ENCODE peak calls at places on chromosomes 16 and 17, in four cellular contexts. L, A, Z and V are unnamed samples.
A peak's percentile ranks its signal among the peaks of the same experiment; 100 is the strongest.

GRCh38 chr16:28136751-28137434 is 73.4 kb upstream of the GSG1L start:
- DNase-seq in L (peak; percentile 35), A (peak; percentile 12), Z (no peak), V (no peak)

GRCh38 chr16:25838724-25839186 is 147.0 kb downstream of the HS3ST4 start:
- DNase-seq in L (peak; percentile 6), A (peak; percentile 65), Z (no peak), V (peak; percentile 5)

GRCh38 chr17:75645501-75645888 is 12.3 kb downstream of the SMIM5 start:
- DNase-seq in L (no peak), A (no peak), Z (no peak), V (no peak)

GRCh38 chr17:79505199-79505598 is 105.7 kb downstream of the RBFOX3 start:
- DNase-seq in L (no peak), A (no peak), Z (no peak), V (no peak)

GRCh38 chr16:30053376-30054015 is 12.1 kb upstream of the ALDOA start:
- DNase-seq in L (no peak), A (peak; percentile 78), Z (no peak), V (no peak)

GRCh38 chr16:58418601-58419000 is 26.3 kb downstream of the GINS3 start:
- DNase-seq in L (no peak), A (peak; percentile 43), Z (no peak), V (no peak)

GRCh38 chr17:69130627-69131293 is 10.9 kb downstream of the ABCA6 start:
- DNase-seq in L (no peak), A (no peak), Z (no peak), V (no peak)

GRCh38 chr16:8730335-8730915 is 56.0 kb downstream of the ABAT start:
- DNase-seq in L (no peak), A (no peak), Z (no peak), V (no peak)

GRCh38 chr16:66326995-66327513 is 39.4 kb upstream of the CDH5 start:
- DNase-seq in L (no peak), A (no peak), Z (no peak), V (no peak)

GRCh38 chr17:77404812-77405581 is 264.2 kb downstream of the SEC14L1 start:
- DNase-seq in L (peak; percentile 87), A (peak; percentile 70), Z (no peak), V (peak; percentile 44)

GRCh38 chr17:4710693-4711634 is 532 bp downstream of the ARRB2 start:
- DNase-seq in L (peak; percentile 50), A (no peak), Z (no peak), V (no peak)

GRCh38 chr16:2535644-2536021 is 2.2 kb upstream of the PDPK1 start:
- DNase-seq in L (no peak), A (peak; percentile 67), Z (peak; percentile 77), V (no peak)

GRCh38 chr16:50419116-50419515 is 50.3 kb upstream of the BRD7 start:
- DNase-seq in L (no peak), A (no peak), Z (no peak), V (no peak)

GRCh38 chr16:53840472-53840871 is 136.5 kb downstream of the FTO start:
- DNase-seq in L (no peak), A (no peak), Z (no peak), V (no peak)

GRCh38 chr16:20883554-20884239 is 16.5 kb downstream of the DCUN1D3 start:
- DNase-seq in L (no peak), A (peak; percentile 79), Z (no peak), V (no peak)

GRCh38 chr16:58506241-58507194 is 6.6 kb downstream of the NDRG4 start:
- DNase-seq in L (no peak), A (no peak), Z (no peak), V (no peak)

GRCh38 chr17:29596811-29597210 is 3.9 kb downstream of the ANKRD13B start:
- DNase-seq in L (no peak), A (no peak), Z (no peak), V (no peak)

GRCh38 chr17:74512624-74513084 is 18.6 kb downstream of the CD300LB start:
- DNase-seq in L (no peak), A (peak; percentile 29), Z (no peak), V (peak; percentile 54)

GRCh38 chr17:62180772-62181171 is 115.7 kb upstream of the MED13 start:
- DNase-seq in L (no peak), A (no peak), Z (no peak), V (no peak)

GRCh38 chr17:29709861-29710849 is 87.4 kb upstream of the CORO6 start:
- DNase-seq in L (no peak), A (peak; percentile 56), Z (no peak), V (no peak)

GRCh38 chr16:49622421-49623402 is 233.2 kb downstream of the ZNF423 start:
- DNase-seq in L (no peak), A (no peak), Z (peak; percentile 69), V (no peak)

GRCh38 chr16:15435216-15435864 is 952 bp downstream of the BMERB1 start:
- DNase-seq in L (no peak), A (no peak), Z (no peak), V (no peak)

GRCh38 chr17:76268015-76268749 is 3.0 kb downstream of the UBALD2 start:
- DNase-seq in L (peak; percentile 47), A (peak; percentile 93), Z (peak; percentile 86), V (peak; percentile 50)

GRCh38 chr16:3819741-3820724 is 60.5 kb downstream of the CREBBP start:
- DNase-seq in L (no peak), A (peak; percentile 96), Z (no peak), V (no peak)

GRCh38 chr17:55285340-55286301 is 20.9 kb downstream of the HLF start:
- DNase-seq in L (no peak), A (peak; percentile 85), Z (peak; percentile 94), V (no peak)

GRCh38 chr17:43945074-43945824 is 3.0 kb upstream of the PPY start:
- DNase-seq in L (no peak), A (peak; percentile 33), Z (no peak), V (no peak)

GRCh38 chr16:54285414-54286066 is 1.0 kb downstream of the IRX3 start:
- DNase-seq in L (no peak), A (peak; percentile 49), Z (no peak), V (no peak)

GRCh38 chr16:67514382-67514828 is 14.2 kb upstream of the RIPOR1 start:
- DNase-seq in L (peak; percentile 82), A (peak; percentile 92), Z (peak; percentile 77), V (peak; percentile 42)

GRCh38 chr17:62701706-62702085 is 74.2 kb downstream of the MRC2 start:
- DNase-seq in L (no peak), A (no peak), Z (no peak), V (no peak)